ENCODE peak calls at places on chromosomes 13 and 19, in eight cellular contexts. One of them, this sample, is unnamed.

GRCh38 chr13:51262501-51263211 is 40.5 kb downstream of the FAM124A start:
- DNase-seq in endothelial cell: no peak
- DNase-seq in spleen: no peak
- DNase-seq in stomach: no peak
- DNase-seq in neural crest cell: no peak
- DNase-seq in BJ: no peak
- DNase-seq in RWPE1: no peak
- DNase-seq in tibial artery: no peak
- DNase-seq in this sample: no peak

GRCh38 chr13:80131204-80131603 is 209.7 kb downstream of the SPRY2 start:
- DNase-seq in neural crest cell: peak
- DNase-seq in endothelial cell: peak
- DNase-seq in BJ: no peak
- DNase-seq in tibial artery: peak
- DNase-seq in spleen: no peak
- DNase-seq in RWPE1: peak
- DNase-seq in stomach: peak
- DNase-seq in this sample: peak

GRCh38 chr19:610071-610800 is 20.6 kb downstream of the HCN2 start:
- DNase-seq in endothelial cell: no peak
- DNase-seq in BJ: no peak
- DNase-seq in stomach: peak
- DNase-seq in RWPE1: no peak
- DNase-seq in spleen: peak
- DNase-seq in tibial artery: no peak
- DNase-seq in neural crest cell: no peak
- DNase-seq in this sample: no peak

GRCh38 chr13:26459276-26460131 is 98.0 kb upstream of the WASF3 start:
- DNase-seq in endothelial cell: no peak
- DNase-seq in RWPE1: no peak
- DNase-seq in stomach: no peak
- DNase-seq in BJ: no peak
- DNase-seq in spleen: no peak
- DNase-seq in neural crest cell: no peak
- DNase-seq in tibial artery: no peak
- DNase-seq in this sample: no peak

GRCh38 chr13:32022292-32022691 is 9.3 kb upstream of the FRY start:
- DNase-seq in spleen: no peak
- DNase-seq in neural crest cell: no peak
- DNase-seq in tibial artery: no peak
- DNase-seq in endothelial cell: no peak
- DNase-seq in RWPE1: no peak
- DNase-seq in stomach: no peak
- DNase-seq in BJ: no peak
- DNase-seq in this sample: no peak

GRCh38 chr19:55495646-55496349 is 7.6 kb downstream of the SSC5D start:
- DNase-seq in stomach: no peak
- DNase-seq in spleen: no peak
- DNase-seq in endothelial cell: no peak
- DNase-seq in neural crest cell: no peak
- DNase-seq in BJ: no peak
- DNase-seq in tibial artery: no peak
- DNase-seq in RWPE1: no peak
- DNase-seq in this sample: peak

GRCh38 chr19:12665281-12665573 is 1.3 kb downstream of the MAN2B1 start:
- DNase-seq in RWPE1: no peak
- DNase-seq in tibial artery: peak
- DNase-seq in neural crest cell: no peak
- DNase-seq in stomach: peak
- DNase-seq in BJ: no peak
- DNase-seq in spleen: peak
- DNase-seq in endothelial cell: no peak
- DNase-seq in this sample: no peak

GRCh38 chr13:71209217-71209616 is 657.8 kb downstream of the DACH1 start:
- DNase-seq in BJ: no peak
- DNase-seq in spleen: no peak
- DNase-seq in tibial artery: no peak
- DNase-seq in RWPE1: no peak
- DNase-seq in endothelial cell: no peak
- DNase-seq in neural crest cell: no peak
- DNase-seq in stomach: no peak
- DNase-seq in this sample: no peak

GRCh38 chr13:51552027-51552426 is 32.2 kb upstream of the WDFY2 start:
- DNase-seq in RWPE1: no peak
- DNase-seq in BJ: no peak
- DNase-seq in tibial artery: no peak
- DNase-seq in endothelial cell: no peak
- DNase-seq in spleen: no peak
- DNase-seq in stomach: no peak
- DNase-seq in neural crest cell: no peak
- DNase-seq in this sample: no peak

GRCh38 chr19:13783565-13784500 is 9.6 kb downstream of the C19orf53 start:
- DNase-seq in endothelial cell: no peak
- DNase-seq in RWPE1: no peak
- DNase-seq in tibial artery: no peak
- DNase-seq in BJ: no peak
- DNase-seq in neural crest cell: no peak
- DNase-seq in stomach: no peak
- DNase-seq in spleen: no peak
- DNase-seq in this sample: no peak

GRCh38 chr13:59000770-59001169 is 1163.0 kb downstream of the DIAPH3 start:
- DNase-seq in stomach: no peak
- DNase-seq in neural crest cell: no peak
- DNase-seq in spleen: no peak
- DNase-seq in BJ: no peak
- DNase-seq in endothelial cell: no peak
- DNase-seq in tibial artery: no peak
- DNase-seq in RWPE1: no peak
- DNase-seq in this sample: no peak

GRCh38 chr13:45909724-45910123 is 58.2 kb upstream of the SIAH3 start:
- DNase-seq in stomach: no peak
- DNase-seq in RWPE1: no peak
- DNase-seq in endothelial cell: no peak
- DNase-seq in neural crest cell: no peak
- DNase-seq in BJ: no peak
- DNase-seq in tibial artery: no peak
- DNase-seq in spleen: no peak
- DNase-seq in this sample: no peak

GRCh38 chr19:45440873-45441654 is 17.3 kb upstream of the ERCC1 start:
- DNase-seq in BJ: no peak
- DNase-seq in tibial artery: no peak
- DNase-seq in RWPE1: no peak
- DNase-seq in endothelial cell: peak
- DNase-seq in stomach: no peak
- DNase-seq in neural crest cell: no peak
- DNase-seq in spleen: no peak
- DNase-seq in this sample: no peak

GRCh38 chr19:44947041-44947581 is 1.3 kb downstream of the APOC2 start:
- DNase-seq in BJ: no peak
- DNase-seq in neural crest cell: no peak
- DNase-seq in RWPE1: no peak
- DNase-seq in tibial artery: no peak
- DNase-seq in endothelial cell: no peak
- DNase-seq in stomach: no peak
- DNase-seq in spleen: no peak
- DNase-seq in this sample: no peak

GRCh38 chr13:113063091-113063491 is 42.5 kb upstream of the F7 start:
- DNase-seq in RWPE1: no peak
- DNase-seq in spleen: peak
- DNase-seq in tibial artery: no peak
- DNase-seq in endothelial cell: no peak
- DNase-seq in BJ: no peak
- DNase-seq in neural crest cell: no peak
- DNase-seq in stomach: no peak
- DNase-seq in this sample: no peak

GRCh38 chr19:38046254-38047047 is 139.4 kb downstream of the SIPA1L3 start:
- DNase-seq in stomach: peak
- DNase-seq in BJ: no peak
- DNase-seq in neural crest cell: no peak
- DNase-seq in tibial artery: no peak
- DNase-seq in spleen: peak
- DNase-seq in endothelial cell: no peak
- DNase-seq in RWPE1: no peak
- DNase-seq in this sample: no peak

GRCh38 chr13:32894589-32895001 is 121.6 kb upstream of the KL start:
- DNase-seq in neural crest cell: no peak
- DNase-seq in endothelial cell: no peak
- DNase-seq in spleen: no peak
- DNase-seq in BJ: no peak
- DNase-seq in RWPE1: peak
- DNase-seq in tibial artery: no peak
- DNase-seq in stomach: no peak
- DNase-seq in this sample: no peak

GRCh38 chr19:6743714-6744380 is 4.4 kb downstream of the TRIP10 start:
- DNase-seq in endothelial cell: no peak
- DNase-seq in neural crest cell: no peak
- DNase-seq in BJ: no peak
- DNase-seq in RWPE1: no peak
- DNase-seq in spleen: no peak
- DNase-seq in tibial artery: no peak
- DNase-seq in stomach: no peak
- DNase-seq in this sample: no peak

DNA sequence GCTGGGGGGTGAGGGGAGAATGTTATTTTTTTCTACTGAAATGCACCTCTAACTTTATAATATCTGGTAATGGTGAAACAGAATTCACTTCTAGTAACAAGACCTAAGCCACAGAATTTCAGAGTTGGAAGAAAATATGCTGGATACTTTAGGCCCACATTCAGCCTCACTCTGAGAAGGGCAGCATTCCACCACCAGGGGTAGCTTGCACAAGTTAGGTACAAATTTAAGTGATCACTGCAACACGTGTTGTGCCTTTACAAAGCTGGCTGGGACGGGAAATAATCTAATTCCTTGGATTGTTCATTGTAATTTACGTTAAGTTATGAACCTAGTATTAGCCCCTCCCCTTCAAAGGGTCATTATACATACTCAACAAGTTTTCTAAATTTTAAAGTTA is 192.3 kb downstream of the RGCC start:
- DNase-seq in endothelial cell: peak
- DNase-seq in BJ: no peak
- DNase-seq in RWPE1: no peak
- DNase-seq in spleen: no peak
- DNase-seq in stomach: no peak
- DNase-seq in tibial artery: no peak
- DNase-seq in neural crest cell: no peak
- DNase-seq in this sample: no peak
- TF ChIP-seq CTCF in endothelial cell: peak
- TF ChIP-seq CTCF in BJ: peak
- TF ChIP-seq CTCF in RWPE1: no peak
- TF ChIP-seq CTCF in spleen: no peak
- TF ChIP-seq CTCF in stomach: no peak
- TF ChIP-seq CTCF in tibial artery: no peak
- TF ChIP-seq CTCF in neural crest cell: peak
- TF ChIP-seq CTCF in this sample: no peak

DNA sequence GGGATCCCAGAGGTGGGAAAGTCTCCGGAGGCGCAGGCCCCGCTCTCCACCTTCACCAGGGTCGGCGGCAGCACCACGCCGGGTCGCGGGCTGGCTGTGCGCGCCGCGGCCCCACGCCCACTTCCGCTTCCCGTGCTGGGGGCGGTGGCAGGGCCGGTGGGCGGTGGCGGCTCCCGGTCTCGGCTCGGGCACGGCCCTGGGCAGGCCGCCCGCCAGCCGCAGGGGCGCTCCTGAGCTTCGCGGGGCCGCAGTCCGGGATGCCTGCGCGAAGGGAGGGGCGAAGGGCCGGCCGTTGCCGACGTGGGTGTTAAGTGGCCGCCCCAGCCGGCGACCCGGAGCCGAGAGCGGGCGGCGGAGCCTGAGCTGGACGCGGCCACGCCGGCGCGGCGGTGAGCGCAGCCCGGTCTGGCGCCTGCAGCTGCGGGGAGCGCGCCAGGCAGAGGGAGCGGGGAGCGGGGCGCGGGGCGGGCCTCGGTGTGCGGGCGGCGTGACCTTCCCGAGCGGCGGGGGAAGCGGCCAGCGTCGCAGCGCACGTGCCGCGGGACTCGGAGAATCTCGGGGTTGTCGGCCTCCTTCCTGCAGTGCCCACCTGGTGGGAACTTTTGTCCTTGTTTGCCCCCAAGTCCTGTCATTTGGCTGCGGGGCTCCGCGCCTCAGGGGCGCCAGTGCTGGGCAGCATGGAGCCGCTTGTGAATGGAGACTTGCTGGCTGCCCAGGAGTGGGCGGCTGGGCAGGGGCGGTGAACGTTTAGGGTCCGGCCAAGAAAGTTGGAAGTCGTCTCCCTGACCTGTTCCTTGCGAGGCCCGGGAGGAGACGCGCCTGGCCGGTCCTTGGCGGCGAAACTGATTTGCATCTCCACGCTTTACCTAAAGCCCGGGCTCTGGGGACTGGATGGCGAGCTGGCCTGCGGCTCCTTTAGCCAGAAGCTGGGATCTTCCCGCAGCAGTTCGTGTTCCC is at the start of gene SLC25A15:
- DNase-seq in tibial artery: peak
- DNase-seq in stomach: peak
- DNase-seq in endothelial cell: peak
- DNase-seq in spleen: peak
- DNase-seq in RWPE1: peak
- DNase-seq in BJ: no peak
- DNase-seq in neural crest cell: peak
- DNase-seq in this sample: peak
- TF ChIP-seq CTCF in tibial artery: peak
- TF ChIP-seq CTCF in stomach: no peak
- TF ChIP-seq CTCF in endothelial cell: no peak
- TF ChIP-seq CTCF in spleen: peak
- TF ChIP-seq CTCF in RWPE1: peak
- TF ChIP-seq CTCF in BJ: no peak
- TF ChIP-seq CTCF in neural crest cell: peak
- TF ChIP-seq CTCF in this sample: no peak

GRCh38 chr19:58468216-58468839 is 1.4 kb downstream of the ZNF324 start:
- DNase-seq in endothelial cell: no peak
- DNase-seq in tibial artery: no peak
- DNase-seq in RWPE1: no peak
- DNase-seq in BJ: no peak
- DNase-seq in neural crest cell: no peak
- DNase-seq in stomach: no peak
- DNase-seq in spleen: no peak
- DNase-seq in this sample: no peak
- TF ChIP-seq CTCF in endothelial cell: no peak
- TF ChIP-seq CTCF in tibial artery: no peak
- TF ChIP-seq CTCF in RWPE1: no peak
- TF ChIP-seq CTCF in BJ: no peak
- TF ChIP-seq CTCF in neural crest cell: no peak
- TF ChIP-seq CTCF in stomach: no peak
- TF ChIP-seq CTCF in spleen: no peak
- TF ChIP-seq CTCF in this sample: no peak

DNA sequence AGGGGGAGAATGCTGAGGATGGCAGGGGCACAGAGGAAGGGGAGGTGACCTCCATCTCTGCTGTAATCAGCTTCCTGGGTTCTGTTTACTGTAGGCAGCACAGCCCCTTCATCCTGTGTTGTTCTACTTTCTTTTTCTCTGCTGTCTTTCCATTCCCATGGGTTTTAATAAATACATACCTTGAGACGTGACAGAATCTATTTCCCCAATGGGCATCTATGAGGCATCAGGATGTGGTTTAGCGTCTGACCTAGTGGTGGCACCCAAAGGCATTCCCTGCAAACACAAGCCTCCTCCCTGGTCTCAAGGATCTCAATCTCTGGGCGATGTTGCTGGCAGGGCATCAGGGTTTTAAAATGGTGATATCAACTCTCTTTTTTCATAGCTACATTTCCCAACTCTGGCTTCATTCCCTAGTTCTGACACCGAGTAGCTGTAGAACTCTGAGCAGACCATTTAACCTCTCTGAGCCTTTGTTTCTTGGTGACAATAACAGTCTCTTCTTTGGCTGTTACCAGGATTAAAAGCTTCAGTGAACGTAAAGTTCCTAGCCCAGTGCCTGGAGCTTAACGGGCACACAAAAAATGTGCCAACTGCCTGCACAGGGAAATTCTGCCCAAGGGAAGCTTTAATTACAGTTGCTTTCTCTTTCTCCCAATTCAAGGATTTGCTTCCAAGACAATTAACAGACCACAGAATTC is 60.9 kb downstream of the ALOX5AP start:
- DNase-seq in tibial artery: no peak
- DNase-seq in RWPE1: peak
- DNase-seq in BJ: no peak
- DNase-seq in stomach: no peak
- DNase-seq in spleen: no peak
- DNase-seq in neural crest cell: no peak
- DNase-seq in endothelial cell: no peak
- DNase-seq in this sample: no peak
- TF ChIP-seq CTCF in tibial artery: no peak
- TF ChIP-seq CTCF in RWPE1: peak
- TF ChIP-seq CTCF in BJ: peak
- TF ChIP-seq CTCF in stomach: no peak
- TF ChIP-seq CTCF in spleen: no peak
- TF ChIP-seq CTCF in neural crest cell: no peak
- TF ChIP-seq CTCF in endothelial cell: no peak
- TF ChIP-seq CTCF in this sample: no peak